ENCODE peak calls at places on chromosome 13, in seven cellular contexts. Q, U, V, B, I, Z and Y are unnamed samples.

GRCh38 chr13:98233127-98233526 is 56.1 kb upstream of the RNF113B start:
- ATAC-seq in U (no peak), Q (no peak), V (no peak), B (no peak), I (no peak), Z (no peak), Y (no peak)

GRCh38 chr13:27961227-27962085 is 7.7 kb downstream of the CDX2 start:
- ATAC-seq in Z (no peak), U (no peak), B (no peak), Q (no peak), I (no peak), V (peak), Y (no peak)

GRCh38 chr13:113876341-113877148 is 12.7 kb upstream of the GAS6 start:
- ATAC-seq in B (no peak), Z (no peak), U (no peak), Q (no peak), V (no peak), I (no peak), Y (no peak)

GRCh38 chr13:93248627-93249047 is 22.0 kb downstream of the GPC6 start:
- ATAC-seq in I (no peak), V (no peak), Q (no peak), Z (peak), U (no peak), B (no peak), Y (no peak)

GRCh38 chr13:45278096-45278645 is 62.8 kb downstream of the TPT1 start:
- ATAC-seq in Z (no peak), B (no peak), U (no peak), I (no peak), Q (no peak), V (no peak), Y (no peak)

GRCh38 chr13:33494596-33495214 is 209.2 kb upstream of the STARD13 start:
- ATAC-seq in I (peak), Q (no peak), Z (peak), U (no peak), V (no peak), B (peak), Y (no peak)

GRCh38 chr13:36282818-36283432 is 14.7 kb downstream of the CCDC169 start:
- ATAC-seq in Z (peak), V (peak), B (peak), Q (no peak), U (no peak), I (peak), Y (no peak)

GRCh38 chr13:37954191-37954590 is 84.6 kb upstream of the TRPC4 start:
- ATAC-seq in V (no peak), U (no peak), Q (no peak), I (no peak), Z (peak), B (peak), Y (no peak)

GRCh38 chr13:44410328-44410859 is 36.8 kb downstream of the SERP2 start:
- ATAC-seq in U (no peak), I (no peak), V (no peak), B (no peak), Q (no peak), Z (no peak), Y (no peak)

GRCh38 chr13:112733661-112734379 is 44.0 kb downstream of the ATP11A start:
- ATAC-seq in U (no peak), Z (no peak), B (no peak), I (no peak), Q (no peak), V (no peak), Y (no peak)

GRCh38 chr13:93243375-93244063 is 16.9 kb downstream of the GPC6 start:
- ATAC-seq in U (no peak), V (peak), B (no peak), Q (no peak), Z (no peak), I (no peak), Y (no peak)

GRCh38 chr13:25468330-25469178 is 96.8 kb downstream of the ATP8A2 start:
- ATAC-seq in V (no peak), Z (no peak), B (peak), Q (no peak), I (no peak), U (no peak), Y (peak)

GRCh38 chr13:76758738-76759137 is 127.5 kb downstream of the KCTD12 start:
- ATAC-seq in Q (no peak), I (no peak), V (no peak), Z (peak), U (no peak), B (no peak), Y (no peak)

GRCh38 chr13:30388401-30389283 is 33.7 kb upstream of the UBE2L5 start:
- ATAC-seq in B (peak), I (peak), Q (peak), U (peak), V (peak), Z (peak), Y (no peak)

GRCh38 chr13:80047406-80047805 is 293.5 kb downstream of the SPRY2 start:
- ATAC-seq in V (no peak), U (no peak), I (no peak), Z (peak), B (no peak), Q (no peak), Y (no peak)

GRCh38 chr13:53743906-53744305 is 715.3 kb downstream of the OLFM4 start:
- ATAC-seq in B (no peak), U (no peak), Z (no peak), I (no peak), Q (no peak), V (no peak), Y (no peak)

GRCh38 chr13:79541426-79542049 is 60.6 kb downstream of the NDFIP2 start:
- ATAC-seq in V (no peak), Q (no peak), Z (peak), U (peak), I (peak), B (peak), Y (peak)

GRCh38 chr13:107121793-107122192 is 553.9 kb upstream of the ARGLU1 start:
- ATAC-seq in Z (no peak), Q (no peak), U (no peak), V (no peak), B (no peak), I (no peak), Y (no peak)

GRCh38 chr13:36133950-36134349 is 2.8 kb upstream of the DCLK1 start:
- ATAC-seq in U (no peak), B (no peak), V (no peak), Q (no peak), Z (no peak), I (no peak), Y (no peak)

GRCh38 chr13:41609828-41610227 is 152.5 kb downstream of the RGCC start:
- ATAC-seq in Q (no peak), Z (no peak), B (no peak), U (no peak), I (no peak), V (no peak), Y (no peak)

GRCh38 chr13:109152311-109152820 is 523.0 kb downstream of the MYO16 start:
- ATAC-seq in Q (no peak), V (no peak), B (no peak), U (no peak), Z (no peak), I (no peak), Y (no peak)